ENCODE peak calls at places on chromosomes 2 and 18, in eight cellular contexts. U, G, N, X, D, O, K and B are unnamed samples.

GRCh38 chr2:230067990-230068657 is 600 bp downstream of the SLC16A14 start:
- DNase-seq in U (peak; percentile 33), G (peak; percentile 89), N (no peak), X (peak; percentile 13), D (peak; percentile 15), O (peak; percentile 11), K (peak; percentile 75), B (peak; percentile 73)

GRCh38 chr2:37489536-37489935 is 145.1 kb downstream of the QPCT start:
- DNase-seq in U (no peak), G (no peak), N (no peak), X (peak; percentile 38), D (no peak), O (no peak), K (no peak), B (no peak)

GRCh38 chr2:86194751-86195054 is 559 bp downstream of the IMMT start:
- DNase-seq in U (no peak), G (peak; percentile 96), N (peak; percentile 81), X (no peak), D (no peak), O (no peak), K (no peak), B (no peak)

GRCh38 chr2:209579236-209579749 is 155.4 kb downstream of the MAP2 start:
- DNase-seq in U (no peak), G (no peak), N (no peak), X (no peak), D (no peak), O (peak; percentile 27), K (peak; percentile 11), B (no peak)

GRCh38 chr18:35345460-35345921 is 1.3 kb upstream of the ZNF24 start:
- DNase-seq in U (no peak), G (no peak), N (peak; percentile 99), X (no peak), D (no peak), O (no peak), K (no peak), B (peak; percentile 97)

GRCh38 chr18:23689031-23689615 is at the start of gene LAMA3:
- DNase-seq in U (peak; percentile 22), G (peak; percentile 91), N (peak; percentile 59), X (peak; percentile 11), D (peak; percentile 10), O (peak; percentile 51), K (peak; percentile 63), B (peak; percentile 77)

GRCh38 chr2:172361360-172361759 is 66.0 kb upstream of the ITGA6 start:
- DNase-seq in U (no peak), G (no peak), N (no peak), X (peak; percentile 31), D (no peak), O (peak; percentile 27), K (no peak), B (no peak)

GRCh38 chr2:121648611-121649401 is 456 bp downstream of the CLASP1 start:
- DNase-seq in U (peak; percentile 53), G (peak; percentile 90), N (no peak), X (peak; percentile 65), D (peak; percentile 36), O (peak; percentile 29), K (peak; percentile 68), B (peak; percentile 64)

GRCh38 chr2:156803243-156803642 is 367.1 kb downstream of the GPD2 start:
- DNase-seq in U (no peak), G (peak; percentile 32), N (no peak), X (no peak), D (no peak), O (no peak), K (no peak), B (peak; percentile 77)

GRCh38 chr2:224646242-224646846 is 61.2 kb upstream of the CUL3 start:
- DNase-seq in U (peak; percentile 21), G (no peak), N (no peak), X (peak; percentile 4), D (no peak), O (peak; percentile 12), K (peak; percentile 57), B (peak; percentile 17)